ENCODE peak calls at places on chromosomes 4 and X, in eight cellular contexts. D is hepatocyte, I is PC-3, A is WERI-Rb-1, X is IMR-90, O is HCT116, H is neural progenitor cell, B is fibroblast of lung. U is an unnamed sample.

GRCh38 chrX:49177338-49177833 is 5.7 kb downstream of the PLP2 start:
- DNase-seq in D (no peak), I (no peak), A (peak; percentile 45), X (no peak), O (no peak), H (no peak), B (no peak), U (no peak)

GRCh38 chr4:6331018-6331417 is 61.4 kb downstream of the WFS1 start:
- DNase-seq in D (peak; percentile 28), I (peak; percentile 47), A (peak; percentile 60), X (peak; percentile 20), O (no peak), H (no peak), B (no peak), U (no peak)

GRCh38 chr4:13627185-13627605 is 330 bp downstream of the BOD1L1 start:
- DNase-seq in D (no peak), I (no peak), A (peak; percentile 32), X (no peak), O (no peak), H (no peak), B (peak; percentile 19), U (no peak)

GRCh38 chr4:47010347-47011188 is 17.2 kb upstream of the GABRA4 start:
- DNase-seq in D (no peak), I (no peak), A (no peak), X (no peak), O (no peak), H (no peak), B (no peak), U (no peak)

GRCh38 chr4:16757080-16757521 is 141.3 kb downstream of the LDB2 start:
- DNase-seq in D (no peak), I (peak; percentile 35), A (no peak), X (peak; percentile 55), O (no peak), H (no peak), B (peak; percentile 82), U (no peak)

GRCh38 chr4:106852416-106852815 is 183.7 kb downstream of the DKK2 start:
- DNase-seq in D (no peak), I (no peak), A (no peak), X (no peak), O (no peak), H (no peak), B (no peak), U (no peak)

GRCh38 chrX:11555759-11556158 is 110.0 kb downstream of the ARHGAP6 start:
- DNase-seq in D (no peak), I (peak; percentile 26), A (no peak), X (no peak), O (no peak), H (no peak), B (peak; percentile 14), U (no peak)

GRCh38 chr4:19402666-19403065 is 849.0 kb upstream of the SLIT2 start:
- DNase-seq in D (no peak), I (no peak), A (no peak), X (peak; percentile 47), O (no peak), H (no peak), B (no peak), U (no peak)

GRCh38 chr4:31360786-31361185 is 640.6 kb downstream of the PCDH7 start:
- DNase-seq in D (peak; percentile 8), I (no peak), A (no peak), X (peak; percentile 64), O (no peak), H (no peak), B (peak; percentile 77), U (no peak)

GRCh38 chr4:186765673-186766546 is 42.3 kb upstream of the FAT1 start:
- DNase-seq in D (peak; percentile 63), I (no peak), A (no peak), X (no peak), O (peak; percentile 23), H (peak; percentile 16), B (peak; percentile 27), U (no peak)

GRCh38 chrX:72128881-72129280 is 2.8 kb downstream of the RTL5 start:
- DNase-seq in D (no peak), I (peak; percentile 44), A (peak; percentile 48), X (no peak), O (no peak), H (peak; percentile 34), B (no peak), U (no peak)

GRCh38 chrX:132270699-132271098 is 51.5 kb upstream of the RAP2C start:
- DNase-seq in D (peak; percentile 54), I (peak; percentile 49), A (no peak), X (peak; percentile 81), O (no peak), H (no peak), B (peak; percentile 80), U (peak; percentile 29)

GRCh38 chr4:94399721-94400120 is 52.0 kb upstream of the PDLIM5 start:
- DNase-seq in D (no peak), I (no peak), A (no peak), X (no peak), O (no peak), H (no peak), B (no peak), U (no peak)

GRCh38 chr4:89836031-89836777 is 757 bp downstream of the SNCA start:
- DNase-seq in D (peak; percentile 5), I (no peak), A (peak; percentile 36), X (no peak), O (no peak), H (peak; percentile 31), B (no peak), U (no peak)

GRCh38 chr4:133156096-133156495 is 7.0 kb downstream of the PCDH10 start:
- DNase-seq in D (no peak), I (no peak), A (no peak), X (no peak), O (no peak), H (peak; percentile 29), B (peak; percentile 80), U (no peak)

GRCh38 chrX:108399427-108400165 is 38.6 kb downstream of the COL4A6 start:
- DNase-seq in D (no peak), I (peak; percentile 92), A (no peak), X (peak; percentile 10), O (no peak), H (no peak), B (peak; percentile 16), U (no peak)

GRCh38 chr4:74625981-74626380 is 168.3 kb downstream of the BTC start:
- DNase-seq in D (no peak), I (no peak), A (no peak), X (no peak), O (no peak), H (no peak), B (no peak), U (no peak)

GRCh38 chrX:140710710-140711109 is 1.2 kb downstream of the LINC00632 start:
- DNase-seq in D (peak; percentile 24), I (no peak), A (no peak), X (no peak), O (no peak), H (no peak), B (peak; percentile 15), U (no peak)

GRCh38 chr4:108068422-108068821 is 78.7 kb downstream of the HADH start:
- DNase-seq in D (no peak), I (no peak), A (no peak), X (no peak), O (no peak), H (no peak), B (no peak), U (no peak)

GRCh38 chr4:163063891-163064290 is 102.8 kb downstream of the NAF1 start:
- DNase-seq in D (no peak), I (peak; percentile 78), A (no peak), X (no peak), O (peak; percentile 63), H (no peak), B (peak; percentile 61), U (no peak)

GRCh38 chr4:81965454-81965853 is 408.3 kb downstream of the HNRNPD start:
- DNase-seq in D (no peak), I (no peak), A (no peak), X (no peak), O (no peak), H (no peak), B (no peak), U (no peak)

GRCh38 chr4:81965911-81966310 is 407.9 kb downstream of the HNRNPD start:
- DNase-seq in D (no peak), I (no peak), A (no peak), X (no peak), O (no peak), H (no peak), B (no peak), U (no peak)

GRCh38 chr4:81971637-81972036 is 402.2 kb downstream of the HNRNPD start:
- DNase-seq in D (no peak), I (no peak), A (no peak), X (no peak), O (no peak), H (no peak), B (no peak), U (no peak)

DNA sequence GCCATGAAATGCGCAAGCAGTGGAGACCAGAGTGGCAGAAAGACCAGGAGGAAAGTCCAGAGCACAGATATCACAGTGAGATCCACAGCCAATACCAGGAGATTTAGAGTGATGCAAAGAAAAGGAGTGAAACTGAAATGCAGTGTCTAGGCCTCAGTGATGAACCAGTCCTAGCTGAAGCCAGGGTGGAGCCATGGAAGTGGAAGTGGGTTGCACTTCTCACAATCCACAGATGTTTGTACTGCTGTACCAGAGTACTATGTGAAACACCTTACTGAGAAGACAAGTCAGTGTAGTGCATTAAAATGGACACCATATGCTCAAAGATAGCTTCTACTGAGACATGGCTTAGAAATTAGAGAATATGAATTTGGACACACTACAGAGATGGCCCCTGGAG is 403.3 kb downstream of the HNRNPD start:
- DNase-seq in D (no peak), I (no peak), A (no peak), X (no peak), O (no peak), H (no peak), B (no peak), U (no peak)
- H3K4me3 ChIP-seq in D (no peak overlapping the region), I (no peak overlapping the region), A (no peak overlapping the region), X (no peak overlapping the region), O (no peak overlapping the region), H (no peak overlapping the region), B (no peak overlapping the region), U (no peak overlapping the region)

GRCh38 chr4:100311181-100311580 is 120.9 kb upstream of the DDIT4L start:
- DNase-seq in D (peak; percentile 13), I (peak; percentile 40), A (peak; percentile 26), X (no peak), O (peak; percentile 21), H (peak; percentile 7), B (no peak), U (no peak)
- TF ChIP-seq CTCF in D (no peak), I (peak; percentile 51), A (peak; percentile 43), X (peak; percentile 27), O (peak; percentile 56), H (no peak), B (no peak), U (peak; percentile 5)

GRCh38 chrX:29285670-29286069 is 698.4 kb downstream of the IL1RAPL1 start:
- DNase-seq in D (no peak), I (no peak), A (no peak), X (no peak), O (no peak), H (no peak), B (no peak), U (no peak)
- H3K27me3 ChIP-seq in D (no peaks in the 10 kb centered on the region), I (no peaks in the 10 kb centered on the region), A (no peaks in the 10 kb centered on the region), X (no peaks in the 10 kb centered on the region), O (no peaks in the 10 kb centered on the region), H (no peaks in the 10 kb centered on the region), B (no peaks in the 10 kb centered on the region), U (no peaks in the 10 kb centered on the region)

DNA sequence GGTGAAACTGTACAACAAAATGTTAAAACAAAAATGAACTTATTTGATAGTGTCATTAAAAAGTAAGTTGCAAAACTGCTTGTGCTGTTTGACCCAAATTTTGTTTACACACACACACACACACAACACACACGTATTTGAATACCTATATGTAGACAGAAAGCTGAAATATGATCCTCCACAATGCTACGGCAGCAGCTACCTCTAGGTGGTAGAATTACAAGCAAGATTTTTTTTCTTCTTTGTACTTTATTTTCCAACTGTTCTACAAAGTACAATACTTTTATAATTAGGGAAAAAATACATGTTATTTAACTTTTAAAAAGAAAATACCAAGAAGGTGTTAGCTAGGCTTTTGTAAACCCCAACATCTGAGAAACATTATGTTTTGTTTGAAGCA is 1.2 kb downstream of the CYTL1 start:
- DNase-seq in D (no peak), I (peak; percentile 36), A (no peak), X (peak; percentile 12), O (no peak), H (no peak), B (no peak), U (no peak)
- H3K4me3 ChIP-seq in D (no peak overlapping the region), I (no peak overlapping the region), A (no peak overlapping the region), X (no peak overlapping the region), O (no peak overlapping the region), H (no peak overlapping the region), B (no peak overlapping the region), U (no peak overlapping the region)